ENCODE peak calls at places on chromosome 7, in seven cellular contexts. H is heart left ventricle, X is brain microvascular endothelial cell, T is prostate gland, Q is endodermal cell, P is neural progenitor cell, Y is lower lobe of right lung. M is an unnamed sample.

GRCh38 chr7:106767073-106767472 is 98.0 kb upstream of the PIK3CG start:
- DNase-seq in P (no peak), X (peak; percentile 51), H (no peak), Y (no peak), T (no peak), Q (no peak), M (no peak)

GRCh38 chr7:96327429-96327828 is 5.5 kb upstream of the SLC25A13 start:
- DNase-seq in H (no peak), X (no peak), Y (no peak), P (no peak), T (peak; percentile 73), Q (no peak), M (peak; percentile 84)

GRCh38 chr7:922334-923107 is 32.0 kb downstream of the ADAP1 start:
- DNase-seq in Y (peak; percentile 42), P (no peak), Q (peak; percentile 30), X (no peak), H (peak; percentile 23), T (no peak), M (no peak)

GRCh38 chr7:94779070-94779469 is 123.1 kb upstream of the SGCE start:
- DNase-seq in H (no peak), Y (no peak), P (no peak), T (no peak), Q (no peak), X (no peak), M (no peak)

GRCh38 chr7:22142593-22142992 is 196.9 kb upstream of the CDCA7L start:
- DNase-seq in T (no peak), Q (no peak), P (no peak), Y (no peak), H (no peak), X (no peak), M (no peak)

GRCh38 chr7:91054374-91054773 is 209.9 kb upstream of the FZD1 start:
- DNase-seq in H (no peak), Y (no peak), T (no peak), Q (no peak), X (no peak), P (no peak), M (no peak)

GRCh38 chr7:78510580-78511188 is 712.1 kb downstream of the PHTF2 start:
- DNase-seq in Q (peak; percentile 83), T (peak; percentile 27), P (peak; percentile 62), H (no peak), Y (no peak), X (peak; percentile 27), M (no peak)

GRCh38 chr7:7795736-7796135 is 77.3 kb upstream of the RPA3 start:
- DNase-seq in T (no peak), X (peak; percentile 73), H (no peak), P (no peak), Y (no peak), Q (no peak), M (no peak)

GRCh38 chr7:77655836-77656455 is 40.3 kb upstream of the RSBN1L start:
- DNase-seq in T (peak; percentile 20), P (no peak), X (peak; percentile 17), H (no peak), Q (no peak), Y (no peak), M (peak; percentile 44)

GRCh38 chr7:20598479-20599419 is 16.7 kb upstream of the ABCB5 start:
- DNase-seq in T (no peak), Y (no peak), Q (no peak), P (peak; percentile 68), X (peak; percentile 23), H (no peak), M (peak; percentile 71)

GRCh38 chr7:67593807-67594206 is 597.2 kb downstream of the TYW1 start:
- DNase-seq in P (no peak), Y (no peak), Q (no peak), X (no peak), H (no peak), T (no peak), M (no peak)

GRCh38 chr7:101112233-101112632 is 14.7 kb upstream of the SERPINE1 start:
- DNase-seq in Q (no peak), H (peak; percentile 77), X (peak; percentile 96), T (no peak), P (no peak), Y (no peak), M (no peak)

GRCh38 chr7:117673367-117673766 is 193.5 kb downstream of the CFTR start:
- DNase-seq in H (peak; percentile 37), Q (peak; percentile 87), P (peak; percentile 82), X (no peak), T (peak; percentile 54), Y (peak; percentile 69), M (no peak)

GRCh38 chr7:132750530-132751281 is 174.4 kb upstream of the PLXNA4 start:
- DNase-seq in P (no peak), Y (no peak), H (no peak), T (no peak), Q (no peak), X (no peak), M (no peak)

GRCh38 chr7:128873234-128873633 is 10.6 kb downstream of the ATP6V1F start:
- DNase-seq in T (no peak), P (no peak), X (no peak), Y (no peak), Q (no peak), H (peak; percentile 16), M (no peak)

GRCh38 chr7:156751319-156751718 is 110.7 kb downstream of the RNF32 start:
- DNase-seq in T (no peak), P (no peak), X (peak; percentile 84), H (no peak), Y (no peak), Q (no peak), M (no peak)

GRCh38 chr7:127035203-127035849 is 217.4 kb downstream of the GRM8 start:
- DNase-seq in X (no peak), P (no peak), H (no peak), Q (no peak), Y (no peak), T (no peak), M (no peak)

GRCh38 chr7:85159003-85159402 is 27.9 kb downstream of the SEMA3D start:
- DNase-seq in T (no peak), H (no peak), Q (no peak), P (no peak), Y (no peak), X (no peak), M (no peak)

GRCh38 chr7:99855236-99855635 is 21.6 kb downstream of the OR2AE1 start:
- DNase-seq in H (no peak), T (no peak), Q (no peak), X (no peak), Y (no peak), P (no peak), M (no peak)

GRCh38 chr7:98862716-98863420 is 6.9 kb downstream of the TMEM130 start:
- DNase-seq in H (no peak), Q (no peak), Y (no peak), P (no peak), T (no peak), X (no peak), M (no peak)

GRCh38 chr7:41887446-41887845 is 184.6 kb upstream of the INHBA start:
- DNase-seq in Q (no peak), X (no peak), Y (no peak), T (no peak), P (no peak), H (no peak), M (no peak)

GRCh38 chr7:130228840-130229239 is 21.2 kb downstream of the SSMEM1 start:
- DNase-seq in H (no peak), X (no peak), P (peak; percentile 37), T (no peak), Y (no peak), Q (no peak), M (no peak)

GRCh38 chr7:45869426-45869825 is 3.5 kb downstream of the CCDC201 start:
- DNase-seq in H (no peak), Y (no peak), Q (no peak), X (no peak), P (no peak), T (no peak), M (no peak)

GRCh38 chr7:13117103-13117502 is 429.7 kb downstream of the ARL4A start:
- DNase-seq in H (no peak), Y (no peak), P (peak; percentile 16), T (no peak), Q (no peak), X (peak; percentile 12), M (no peak)
- TF ChIP-seq CTCF in H (no peak), Y (no peak), P (peak; percentile 59), T (peak; percentile 9), Q (peak; percentile 71), X (peak; percentile 47), M (peak; percentile 63)

GRCh38 chr7:2523461-2523905 is 3.9 kb downstream of the LFNG start:
- DNase-seq in H (no peak), Q (peak; percentile 82), Y (peak; percentile 77), T (peak; percentile 74), X (no peak), P (peak; percentile 81), M (no peak)

GRCh38 chr7:2521341-2521745 is 1.8 kb downstream of the LFNG start:
- DNase-seq in P (peak; percentile 66), Q (no peak), Y (no peak), X (no peak), T (no peak), H (no peak), M (no peak)

GRCh38 chr7:2520808-2521146 is 1.2 kb downstream of the LFNG start:
- DNase-seq in X (no peak), H (no peak), Y (no peak), T (no peak), P (no peak), Q (no peak), M (no peak)

GRCh38 chr7:2522780-2523433 is 3.3 kb downstream of the LFNG start:
- DNase-seq in P (peak; percentile 88), Q (peak; percentile 77), Y (no peak), T (peak; percentile 63), X (peak; percentile 71), H (no peak), M (no peak)

GRCh38 chr7:2521952-2522591 is 2.5 kb downstream of the LFNG start:
- DNase-seq in Y (peak; percentile 74), T (no peak), P (peak; percentile 47), H (peak; percentile 68), X (no peak), Q (peak; percentile 58), M (no peak)
- H3K4me3 ChIP-seq in Y (peak overlapping the region; percentile 77), T (peak overlapping the region; percentile 53), P (peak overlapping the region; percentile 74), H (peak overlapping the region; percentile 70), X (peak overlapping the region; percentile 65), Q (no peak overlapping the region), M (no peak overlapping the region)

GRCh38 chr7:88141953-88142352 is 77.9 kb downstream of the SRI start:
- DNase-seq in Q (no peak), P (no peak), Y (no peak), T (no peak), H (no peak), X (no peak), M (no peak)
- TF ChIP-seq CTCF in Q (no peak), P (no peak), Y (no peak), T (no peak), H (no peak), X (no peak), M (no peak)

DNA sequence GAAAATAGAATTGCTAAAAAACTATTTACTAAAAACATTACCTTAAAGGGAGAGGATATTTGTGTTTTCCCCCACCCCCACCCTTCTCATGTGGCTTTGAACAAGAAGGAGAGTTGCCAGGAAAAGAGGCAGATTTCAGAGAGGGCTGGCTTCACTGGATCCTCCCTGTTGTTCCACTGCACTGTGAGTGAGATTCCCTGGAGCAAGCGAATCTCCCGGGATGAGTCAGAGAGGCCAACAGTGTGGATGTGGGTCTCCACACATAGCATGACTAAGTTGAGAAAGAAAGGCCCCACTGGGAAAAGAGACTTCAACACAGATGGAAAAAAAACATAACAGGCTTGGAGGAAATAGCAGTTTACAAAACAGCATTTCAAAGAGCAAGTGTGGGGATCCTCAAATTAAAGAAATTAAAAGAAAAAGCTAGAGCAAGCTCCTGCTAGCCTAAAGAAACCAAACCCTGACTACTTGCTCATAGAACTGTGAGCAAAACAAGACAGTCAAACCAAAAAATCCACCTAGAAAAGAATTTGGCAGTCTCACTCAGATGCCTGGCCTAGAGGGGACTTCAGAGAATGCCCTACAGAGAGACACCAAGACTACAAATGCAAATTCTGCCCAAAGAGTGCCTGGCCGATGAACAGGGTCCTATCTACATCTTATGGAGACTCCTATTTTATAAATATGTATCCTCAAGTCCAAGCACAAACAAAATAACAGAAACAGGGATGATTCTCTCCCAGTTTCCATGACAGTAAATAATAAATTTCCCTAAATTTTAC is 3.4 kb downstream of the CAV1 start:
- DNase-seq in Y (no peak), Q (no peak), H (peak; percentile 74), X (peak; percentile 95), T (no peak), P (no peak), M (no peak)
- H3K4me3 ChIP-seq in Y (peak overlapping the region; percentile 76), Q (no peak overlapping the region), H (peak overlapping the region; percentile 88), X (peak overlapping the region; percentile 86), T (no peak overlapping the region), P (no peak overlapping the region), M (no peak overlapping the region)